ENCODE peak calls at places on chromosomes 7 and 10, in five cellular contexts. One of them, this sample, is unnamed. For H3K4me1, the result is how much of the 10 kb centered on the place peaks cover.

GRCh38 chr7:112986256-112987031 is 100.2 kb downstream of the GPR85 start:
- DNase-seq in HCT116: no peak
- DNase-seq in CD8-positive, alpha-beta T cell: no peak
- DNase-seq in left lung: no peak
- DNase-seq in mucosa of descending colon: no peak
- DNase-seq in this sample: no peak

GRCh38 chr10:61410353-61410752 is 42.8 kb downstream of the TMEM26 start:
- DNase-seq in HCT116: no peak
- DNase-seq in CD8-positive, alpha-beta T cell: no peak
- DNase-seq in left lung: peak
- DNase-seq in mucosa of descending colon: no peak
- DNase-seq in this sample: peak

GRCh38 chr7:83677180-83677866 is 28.4 kb upstream of the SEMA3E start:
- DNase-seq in HCT116: peak
- DNase-seq in CD8-positive, alpha-beta T cell: no peak
- DNase-seq in left lung: no peak
- DNase-seq in mucosa of descending colon: no peak
- DNase-seq in this sample: no peak

GRCh38 chr10:20622522-20623270 is 274.4 kb downstream of the NEBL start:
- DNase-seq in HCT116: no peak
- DNase-seq in CD8-positive, alpha-beta T cell: no peak
- DNase-seq in left lung: no peak
- DNase-seq in mucosa of descending colon: no peak
- DNase-seq in this sample: no peak

GRCh38 chr10:35259769-35260397 is 76.4 kb upstream of the CCNY start:
- DNase-seq in HCT116: no peak
- DNase-seq in CD8-positive, alpha-beta T cell: no peak
- DNase-seq in left lung: no peak
- DNase-seq in mucosa of descending colon: no peak
- DNase-seq in this sample: no peak

GRCh38 chr7:98452791-98453190 is 51.9 kb upstream of the BAIAP2L1 start:
- DNase-seq in HCT116: no peak
- DNase-seq in CD8-positive, alpha-beta T cell: no peak
- DNase-seq in left lung: no peak
- DNase-seq in mucosa of descending colon: no peak
- DNase-seq in this sample: no peak

GRCh38 chr10:10804998-10805737 is 212.5 kb upstream of the CELF2 start:
- DNase-seq in HCT116: no peak
- DNase-seq in CD8-positive, alpha-beta T cell: no peak
- DNase-seq in left lung: peak
- DNase-seq in mucosa of descending colon: peak
- DNase-seq in this sample: peak

GRCh38 chr10:13961096-13961495 is 369.6 kb downstream of the FRMD4A start:
- DNase-seq in HCT116: no peak
- DNase-seq in CD8-positive, alpha-beta T cell: no peak
- DNase-seq in left lung: no peak
- DNase-seq in mucosa of descending colon: no peak
- DNase-seq in this sample: no peak

GRCh38 chr10:16193241-16193640 is 243.6 kb upstream of the PTER start:
- DNase-seq in HCT116: no peak
- DNase-seq in CD8-positive, alpha-beta T cell: no peak
- DNase-seq in left lung: no peak
- DNase-seq in mucosa of descending colon: no peak
- DNase-seq in this sample: no peak

GRCh38 chr10:97573021-97573420 is 442 bp downstream of the ANKRD2 start:
- DNase-seq in HCT116: no peak
- DNase-seq in CD8-positive, alpha-beta T cell: no peak
- DNase-seq in left lung: no peak
- DNase-seq in mucosa of descending colon: no peak
- DNase-seq in this sample: no peak

GRCh38 chr7:50599385-50599784 is 34.2 kb upstream of the DDC start:
- DNase-seq in HCT116: no peak
- DNase-seq in CD8-positive, alpha-beta T cell: no peak
- DNase-seq in left lung: no peak
- DNase-seq in mucosa of descending colon: no peak
- DNase-seq in this sample: no peak

GRCh38 chr7:75722381-75722780 is 16.4 kb downstream of the HIP1 start:
- DNase-seq in HCT116: no peak
- DNase-seq in CD8-positive, alpha-beta T cell: no peak
- DNase-seq in left lung: no peak
- DNase-seq in mucosa of descending colon: no peak
- DNase-seq in this sample: no peak

GRCh38 chr7:22726849-22727792 is at the start of gene IL6:
- DNase-seq in HCT116: no peak
- DNase-seq in CD8-positive, alpha-beta T cell: peak
- DNase-seq in left lung: peak
- DNase-seq in mucosa of descending colon: peak
- DNase-seq in this sample: peak

GRCh38 chr7:99398891-99399445 is 9.4 kb downstream of the PDAP1 start:
- DNase-seq in HCT116: no peak
- DNase-seq in CD8-positive, alpha-beta T cell: no peak
- DNase-seq in left lung: peak
- DNase-seq in mucosa of descending colon: no peak
- DNase-seq in this sample: peak

GRCh38 chr10:50600286-50600685 is 23.5 kb downstream of the SGMS1 start:
- DNase-seq in HCT116: no peak
- DNase-seq in CD8-positive, alpha-beta T cell: no peak
- DNase-seq in left lung: no peak
- DNase-seq in mucosa of descending colon: no peak
- DNase-seq in this sample: no peak

GRCh38 chr7:106102387-106102966 is 9.6 kb downstream of the SYPL1 start:
- DNase-seq in HCT116: no peak
- DNase-seq in CD8-positive, alpha-beta T cell: no peak
- DNase-seq in left lung: no peak
- DNase-seq in mucosa of descending colon: no peak
- DNase-seq in this sample: no peak

GRCh38 chr7:50335795-50336754 is 31.6 kb downstream of the IKZF1 start:
- DNase-seq in HCT116: no peak
- DNase-seq in CD8-positive, alpha-beta T cell: peak
- DNase-seq in left lung: peak
- DNase-seq in mucosa of descending colon: peak
- DNase-seq in this sample: peak

GRCh38 chr10:48609899-48610584 is 5.2 kb upstream of the ARHGAP22 start:
- DNase-seq in HCT116: no peak
- DNase-seq in CD8-positive, alpha-beta T cell: no peak
- DNase-seq in left lung: no peak
- DNase-seq in mucosa of descending colon: no peak
- DNase-seq in this sample: no peak

GRCh38 chr7:80263821-80264220 is 129.2 kb downstream of the GNAI1 start:
- DNase-seq in HCT116: no peak
- DNase-seq in CD8-positive, alpha-beta T cell: no peak
- DNase-seq in left lung: no peak
- DNase-seq in mucosa of descending colon: no peak
- DNase-seq in this sample: no peak

GRCh38 chr7:129386563-129386962 is 47.7 kb upstream of the STRIP2 start:
- DNase-seq in HCT116: no peak
- DNase-seq in CD8-positive, alpha-beta T cell: no peak
- DNase-seq in left lung: no peak
- DNase-seq in mucosa of descending colon: no peak
- DNase-seq in this sample: no peak

GRCh38 chr10:79248341-79248931 is 98.8 kb upstream of the PPIF start:
- DNase-seq in HCT116: no peak
- DNase-seq in CD8-positive, alpha-beta T cell: no peak
- DNase-seq in left lung: peak
- DNase-seq in mucosa of descending colon: peak
- DNase-seq in this sample: peak

GRCh38 chr10:102384606-102385429 is 10.7 kb upstream of the NFKB2 start:
- DNase-seq in HCT116: no peak
- DNase-seq in CD8-positive, alpha-beta T cell: no peak
- DNase-seq in left lung: no peak
- DNase-seq in mucosa of descending colon: no peak
- DNase-seq in this sample: peak

GRCh38 chr7:148747274-148747673 is 48.6 kb downstream of the CUL1 start:
- DNase-seq in HCT116: no peak
- DNase-seq in CD8-positive, alpha-beta T cell: no peak
- DNase-seq in left lung: no peak
- DNase-seq in mucosa of descending colon: no peak
- DNase-seq in this sample: no peak

GRCh38 chr10:82266438-82266837 is 391.4 kb downstream of the NRG3 start:
- DNase-seq in HCT116: no peak
- DNase-seq in CD8-positive, alpha-beta T cell: no peak
- DNase-seq in left lung: no peak
- DNase-seq in mucosa of descending colon: no peak
- DNase-seq in this sample: no peak

GRCh38 chr7:1883031-1883761 is 213.1 kb downstream of the ELFN1 start:
- DNase-seq in HCT116: peak
- DNase-seq in CD8-positive, alpha-beta T cell: no peak
- DNase-seq in left lung: peak
- DNase-seq in mucosa of descending colon: no peak
- DNase-seq in this sample: peak

GRCh38 chr10:132434405-132435005 is 37.5 kb downstream of the PWWP2B start:
- DNase-seq in HCT116: no peak
- DNase-seq in CD8-positive, alpha-beta T cell: peak
- DNase-seq in left lung: peak
- DNase-seq in mucosa of descending colon: peak
- DNase-seq in this sample: peak

GRCh38 chr10:44340557-44340956 is 44.3 kb downstream of the CXCL12 start:
- DNase-seq in HCT116: no peak
- DNase-seq in CD8-positive, alpha-beta T cell: no peak
- DNase-seq in left lung: no peak
- DNase-seq in mucosa of descending colon: no peak
- DNase-seq in this sample: no peak

GRCh38 chr10:107616463-107617131 is 452.1 kb upstream of the SORCS1 start:
- DNase-seq in HCT116: no peak
- DNase-seq in CD8-positive, alpha-beta T cell: no peak
- DNase-seq in left lung: no peak
- DNase-seq in mucosa of descending colon: no peak
- DNase-seq in this sample: no peak

GRCh38 chr10:114714281-114714741 is 56.2 kb upstream of the ABLIM1 start:
- DNase-seq in HCT116: no peak
- DNase-seq in CD8-positive, alpha-beta T cell: no peak
- DNase-seq in left lung: no peak
- DNase-seq in mucosa of descending colon: no peak
- DNase-seq in this sample: no peak

GRCh38 chr7:137882261-137882668 is 35.5 kb upstream of the DGKI start:
- DNase-seq in HCT116: peak
- DNase-seq in CD8-positive, alpha-beta T cell: no peak
- DNase-seq in left lung: no peak
- DNase-seq in mucosa of descending colon: no peak
- DNase-seq in this sample: no peak

GRCh38 chr10:110825510-110825909 is 46.2 kb upstream of the PDCD4 start:
- DNase-seq in HCT116: no peak
- DNase-seq in CD8-positive, alpha-beta T cell: no peak
- DNase-seq in left lung: no peak
- DNase-seq in mucosa of descending colon: no peak
- DNase-seq in this sample: no peak

GRCh38 chr10:3778708-3779108 is 6.3 kb downstream of the KLF6 start:
- DNase-seq in HCT116: no peak
- DNase-seq in CD8-positive, alpha-beta T cell: no peak
- DNase-seq in left lung: no peak
- DNase-seq in mucosa of descending colon: no peak
- DNase-seq in this sample: no peak

GRCh38 chr10:3774814-3775670 is 10.0 kb downstream of the KLF6 start:
- DNase-seq in HCT116: peak
- DNase-seq in CD8-positive, alpha-beta T cell: no peak
- DNase-seq in left lung: no peak
- DNase-seq in mucosa of descending colon: no peak
- DNase-seq in this sample: no peak

GRCh38 chr10:3777876-3778707 is 6.9 kb downstream of the KLF6 start:
- DNase-seq in HCT116: no peak
- DNase-seq in CD8-positive, alpha-beta T cell: no peak
- DNase-seq in left lung: no peak
- DNase-seq in mucosa of descending colon: no peak
- DNase-seq in this sample: no peak

GRCh38 chr10:3775671-3776551 is 9.1 kb downstream of the KLF6 start:
- DNase-seq in HCT116: peak
- DNase-seq in CD8-positive, alpha-beta T cell: peak
- DNase-seq in left lung: peak
- DNase-seq in mucosa of descending colon: no peak
- DNase-seq in this sample: peak

GRCh38 chr10:3776796-3777571 is 8.0 kb downstream of the KLF6 start:
- DNase-seq in HCT116: peak
- DNase-seq in CD8-positive, alpha-beta T cell: peak
- DNase-seq in left lung: peak
- DNase-seq in mucosa of descending colon: peak
- DNase-seq in this sample: peak
- H3K4me1 ChIP-seq in HCT116: half or more
- H3K4me1 ChIP-seq in CD8-positive, alpha-beta T cell: half or more
- H3K4me1 ChIP-seq in left lung: half or more
- H3K4me1 ChIP-seq in mucosa of descending colon: half or more
- H3K4me1 ChIP-seq in this sample: under half

DNA sequence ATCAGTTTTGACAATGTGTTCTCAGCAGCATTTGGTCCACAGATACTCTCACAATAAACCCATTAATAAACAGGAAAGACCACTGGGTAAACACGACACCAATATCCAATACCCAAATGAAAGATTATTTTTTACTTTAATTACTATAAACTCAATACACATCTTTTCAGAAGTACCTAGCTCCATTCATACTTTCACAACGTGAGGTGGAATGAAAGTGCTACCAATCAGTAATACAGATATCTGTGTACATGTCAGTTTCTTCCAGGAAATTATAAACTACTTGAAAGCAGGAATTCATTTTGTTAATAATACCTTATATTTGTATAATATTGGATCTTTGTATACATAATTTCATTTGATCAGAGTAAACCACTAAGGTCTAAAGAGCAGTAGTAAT is 11.9 kb downstream of the CDK6 start:
- DNase-seq in HCT116: no peak
- DNase-seq in CD8-positive, alpha-beta T cell: no peak
- DNase-seq in left lung: no peak
- DNase-seq in mucosa of descending colon: no peak
- DNase-seq in this sample: no peak
- H3K4me1 ChIP-seq in HCT116: under half
- H3K4me1 ChIP-seq in CD8-positive, alpha-beta T cell: under half
- H3K4me1 ChIP-seq in left lung: under half
- H3K4me1 ChIP-seq in mucosa of descending colon: under half
- H3K4me1 ChIP-seq in this sample: under half

GRCh38 chr7:36155811-36156361 is 2.8 kb downstream of the EEPD1 start:
- DNase-seq in HCT116: no peak
- DNase-seq in CD8-positive, alpha-beta T cell: no peak
- DNase-seq in left lung: no peak
- DNase-seq in mucosa of descending colon: peak
- DNase-seq in this sample: peak

GRCh38 chr7:36157506-36158320 is 4.7 kb downstream of the EEPD1 start:
- DNase-seq in HCT116: no peak
- DNase-seq in CD8-positive, alpha-beta T cell: no peak
- DNase-seq in left lung: no peak
- DNase-seq in mucosa of descending colon: no peak
- DNase-seq in this sample: no peak

GRCh38 chr7:36160313-36160712 is 7.3 kb downstream of the EEPD1 start:
- DNase-seq in HCT116: no peak
- DNase-seq in CD8-positive, alpha-beta T cell: no peak
- DNase-seq in left lung: no peak
- DNase-seq in mucosa of descending colon: no peak
- DNase-seq in this sample: no peak

GRCh38 chr7:36159618-36160017 is 6.6 kb downstream of the EEPD1 start:
- DNase-seq in HCT116: no peak
- DNase-seq in CD8-positive, alpha-beta T cell: no peak
- DNase-seq in left lung: no peak
- DNase-seq in mucosa of descending colon: no peak
- DNase-seq in this sample: no peak

GRCh38 chr7:36158321-36158605 is 5.2 kb downstream of the EEPD1 start:
- DNase-seq in HCT116: no peak
- DNase-seq in CD8-positive, alpha-beta T cell: no peak
- DNase-seq in left lung: no peak
- DNase-seq in mucosa of descending colon: no peak
- DNase-seq in this sample: no peak
- H3K4me1 ChIP-seq in HCT116: under half
- H3K4me1 ChIP-seq in CD8-positive, alpha-beta T cell: under half
- H3K4me1 ChIP-seq in left lung: under half
- H3K4me1 ChIP-seq in mucosa of descending colon: under half
- H3K4me1 ChIP-seq in this sample: under half

GRCh38 chr10:7235376-7235775 is 175.5 kb downstream of the SFMBT2 start:
- DNase-seq in HCT116: no peak
- DNase-seq in CD8-positive, alpha-beta T cell: no peak
- DNase-seq in left lung: no peak
- DNase-seq in mucosa of descending colon: no peak
- DNase-seq in this sample: no peak
- H3K4me1 ChIP-seq in HCT116: under half
- H3K4me1 ChIP-seq in CD8-positive, alpha-beta T cell: under half
- H3K4me1 ChIP-seq in left lung: under half
- H3K4me1 ChIP-seq in mucosa of descending colon: under half
- H3K4me1 ChIP-seq in this sample: under half